ENCODE peak calls at places on chromosomes 1 and 21, in nine cellular contexts. V is HCT116, E is GM12878, M is K562, G is stomach, F is breast epithelium, A is sigmoid colon, T is SK-N-MC, X is transverse colon. L is an unnamed sample.
A peak's percentile ranks its signal among the peaks of the same experiment; 100 is the strongest.

GRCh38 chr1:215488850-215489249 is 78.3 kb upstream of the KCTD3 start:
- DNase-seq in V (no peak), E (no peak), M (no peak), G (no peak), F (no peak), A (no peak), T (no peak), X (no peak), L (no peak)

GRCh38 chr1:218715961-218716669 is 371.0 kb downstream of the TGFB2 start:
- DNase-seq in V (no peak), E (no peak), M (no peak), G (no peak), F (no peak), A (no peak), T (no peak), X (no peak), L (no peak)

GRCh38 chr1:181112071-181112929 is 23.8 kb downstream of the IER5 start:
- DNase-seq in V (peak; percentile 96), E (no peak), M (peak; percentile 72), G (peak; percentile 74), F (peak; percentile 91), A (peak; percentile 94), T (no peak), X (peak; percentile 77), L (no peak)

GRCh38 chr1:17176306-17177061 is 28.4 kb upstream of the PADI1 start:
- DNase-seq in V (no peak), E (no peak), M (no peak), G (no peak), F (no peak), A (no peak), T (no peak), X (no peak), L (no peak)

GRCh38 chr1:24411963-24412362 is 1.6 kb downstream of the STPG1 start:
- DNase-seq in V (no peak), E (no peak), M (no peak), G (no peak), F (no peak), A (no peak), T (no peak), X (no peak), L (no peak)

GRCh38 chr1:24901791-24902470 is 28.1 kb downstream of the RUNX3 start:
- DNase-seq in V (no peak), E (no peak), M (no peak), G (peak; percentile 23), F (peak; percentile 7), A (no peak), T (no peak), X (peak; percentile 8), L (no peak)

GRCh38 chr1:204647114-204647804 is 38.3 kb downstream of the LRRN2 start:
- DNase-seq in V (peak; percentile 44), E (peak; percentile 5), M (peak; percentile 92), G (peak; percentile 32), F (no peak), A (no peak), T (no peak), X (peak; percentile 44), L (peak; percentile 85)

GRCh38 chr1:155218854-155219591 is 10.5 kb downstream of the MTX1 start:
- DNase-seq in V (peak; percentile 71), E (no peak), M (peak; percentile 64), G (no peak), F (no peak), A (no peak), T (peak; percentile 65), X (peak; percentile 51), L (peak; percentile 87)

GRCh38 chr1:85048296-85049064 is at the start of gene MCOLN3:
- DNase-seq in V (peak; percentile 19), E (no peak), M (peak; percentile 16), G (peak; percentile 54), F (no peak), A (peak; percentile 71), T (no peak), X (peak; percentile 56), L (peak; percentile 77)

GRCh38 chr1:30034627-30035521 is 688.5 kb downstream of the MATN1 start:
- DNase-seq in V (no peak), E (no peak), M (no peak), G (no peak), F (no peak), A (no peak), T (no peak), X (no peak), L (peak; percentile 19)

GRCh38 chr21:29149771-29150425 is 19.5 kb downstream of the MAP3K7CL start:
- DNase-seq in V (no peak), E (no peak), M (no peak), G (no peak), F (no peak), A (no peak), T (no peak), X (no peak), L (no peak)

GRCh38 chr1:167685844-167686243 is 35.9 kb upstream of the MPZL1 start:
- DNase-seq in V (no peak), E (no peak), M (no peak), G (no peak), F (no peak), A (no peak), T (no peak), X (no peak), L (no peak)

GRCh38 chr1:6500446-6501406 is 9.3 kb upstream of the PLEKHG5 start:
- DNase-seq in V (no peak), E (no peak), M (no peak), G (no peak), F (no peak), A (peak; percentile 61), T (no peak), X (no peak), L (no peak)

DNA sequence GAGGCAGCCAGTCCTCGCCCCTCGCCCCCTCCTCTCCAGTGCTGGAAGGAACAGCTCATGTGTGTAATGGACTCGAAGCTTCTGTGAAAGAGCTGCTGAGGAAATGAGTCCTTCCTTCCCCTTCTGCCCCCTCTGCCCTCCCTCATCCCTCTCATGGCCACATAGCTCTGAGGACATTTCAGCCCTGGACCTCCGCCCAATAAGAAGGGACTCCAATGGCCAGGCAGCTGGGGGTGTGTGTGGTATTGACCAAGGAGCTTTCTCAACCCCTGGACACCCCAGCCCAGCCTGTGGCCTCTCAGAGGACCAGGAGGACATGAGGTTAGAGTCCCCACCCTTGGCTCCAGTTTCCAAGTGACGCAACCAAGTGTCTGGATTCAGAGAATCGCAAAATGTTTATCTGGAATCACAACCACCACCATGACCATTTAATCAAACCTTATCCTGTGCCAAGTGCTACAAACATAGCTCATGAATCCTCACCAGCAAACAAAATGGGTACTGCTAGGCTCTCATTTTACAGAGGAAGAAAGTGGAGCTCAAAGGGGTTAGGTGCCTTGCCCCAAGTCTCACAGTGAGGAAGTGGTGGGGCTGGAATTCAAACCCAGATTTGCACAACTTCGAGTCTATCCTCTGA is 47.8 kb upstream of the ECE1 start:
- DNase-seq in V (no peak), E (no peak), M (no peak), G (peak; percentile 75), F (peak; percentile 78), A (peak; percentile 98), T (no peak), X (peak; percentile 79), L (no peak)
- TF ChIP-seq POLR2AphosphoS5 in V (no peak), E (no peak), M (no peak), G (peak; percentile 58), F (peak; percentile 99), A (peak; percentile 39), T (no peak), X (peak; percentile 41), L (no peak)

GRCh38 chr1:234925440-234926251 is 203.0 kb downstream of the TOMM20 start:
- DNase-seq in V (peak; percentile 46), E (peak; percentile 40), M (no peak), G (no peak), F (peak; percentile 19), A (no peak), T (no peak), X (no peak), L (peak; percentile 39)

GRCh38 chr1:234924450-234925355 is 203.9 kb downstream of the TOMM20 start:
- DNase-seq in V (no peak), E (no peak), M (no peak), G (no peak), F (peak; percentile 15), A (no peak), T (no peak), X (no peak), L (no peak)

GRCh38 chr1:234921266-234922062 is 207.2 kb downstream of the TOMM20 start:
- DNase-seq in V (no peak), E (no peak), M (no peak), G (peak; percentile 75), F (no peak), A (peak; percentile 17), T (no peak), X (no peak), L (no peak)

GRCh38 chr1:234922987-234923386 is 205.7 kb downstream of the TOMM20 start:
- DNase-seq in V (no peak), E (no peak), M (no peak), G (no peak), F (peak; percentile 13), A (no peak), T (no peak), X (no peak), L (no peak)

GRCh38 chr1:234923626-234924025 is 205.0 kb downstream of the TOMM20 start:
- DNase-seq in V (no peak), E (no peak), M (no peak), G (no peak), F (peak; percentile 14), A (no peak), T (no peak), X (no peak), L (no peak)
- H3K4me3 ChIP-seq in V (no peak overlapping the region), E (no peak overlapping the region), M (no peak overlapping the region), G (no peak overlapping the region), F (no peak overlapping the region), A (no peak overlapping the region), T (no peak overlapping the region), X (no peak overlapping the region), L (no peak overlapping the region)

GRCh38 chr1:101170506-101171050 is 66.2 kb upstream of the S1PR1 start:
- DNase-seq in V (no peak), E (no peak), M (no peak), G (no peak), F (no peak), A (no peak), T (no peak), X (no peak), L (no peak)

GRCh38 chr1:101178341-101178687 is 58.5 kb upstream of the S1PR1 start:
- DNase-seq in V (no peak), E (no peak), M (no peak), G (no peak), F (no peak), A (no peak), T (no peak), X (no peak), L (no peak)

GRCh38 chr1:101175474-101175873 is 61.3 kb upstream of the S1PR1 start:
- DNase-seq in V (no peak), E (no peak), M (no peak), G (no peak), F (no peak), A (no peak), T (no peak), X (no peak), L (no peak)

GRCh38 chr1:101175886-101176285 is 60.9 kb upstream of the S1PR1 start:
- DNase-seq in V (no peak), E (no peak), M (no peak), G (no peak), F (no peak), A (no peak), T (no peak), X (no peak), L (no peak)

GRCh38 chr1:101174722-101175121 is 62.1 kb upstream of the S1PR1 start:
- DNase-seq in V (no peak), E (no peak), M (no peak), G (no peak), F (no peak), A (no peak), T (no peak), X (no peak), L (peak; percentile 27)
- TF ChIP-seq POLR2AphosphoS5 in V (no peak), E (no peak), M (no peak), G (no peak), F (no peak), A (no peak), T (no peak), X (no peak), L (no peak)

GRCh38 chr1:160781914-160782689 is 13.9 kb upstream of the LY9 start:
- DNase-seq in V (no peak), E (peak; percentile 88), M (no peak), G (peak; percentile 75), F (peak; percentile 33), A (no peak), T (no peak), X (peak; percentile 42), L (no peak)
- H3K4me3 ChIP-seq in V (no peak overlapping the region), E (no peak overlapping the region), M (no peak overlapping the region), G (no peak overlapping the region), F (no peak overlapping the region), A (no peak overlapping the region), T (no peak overlapping the region), X (no peak overlapping the region), L (no peak overlapping the region)